ENCODE peak calls at places on chromosome 5, in four cellular contexts. S, L, J and I are unnamed samples.

GRCh38 chr5:141413540-141414069 is 818 bp downstream of the PCDHGA10 start:
- DNase-seq in L (no peak), S (no peak), J (no peak), I (no peak)

GRCh38 chr5:57172466-57172961 is 1.3 kb upstream of the GPBP1 start:
- DNase-seq in S (no peak), L (no peak), J (no peak), I (peak)

GRCh38 chr5:21049900-21050299 is 1061.9 kb upstream of the CDH18 start:
- DNase-seq in S (no peak), J (no peak), L (no peak), I (no peak)

GRCh38 chr5:78005021-78005785 is 229.1 kb upstream of the TBCA start:
- DNase-seq in J (no peak), L (no peak), S (peak), I (no peak)

GRCh38 chr5:170254056-170254455 is 21.3 kb downstream of the C5orf58 start:
- DNase-seq in L (no peak), J (peak), S (no peak), I (no peak)

GRCh38 chr5:93990504-93991085 is 249.2 kb upstream of the POU5F2 start:
- DNase-seq in S (peak), J (no peak), L (no peak), I (no peak)

GRCh38 chr5:74316064-74316586 is 324.4 kb downstream of the ENC1 start:
- DNase-seq in L (peak), S (peak), J (peak), I (no peak)

GRCh38 chr5:94830520-94830919 is 212.1 kb downstream of the SLF1 start:
- DNase-seq in S (no peak), L (no peak), J (no peak), I (peak)

GRCh38 chr5:57718155-57718554 is 235.5 kb upstream of the ACTBL2 start:
- DNase-seq in L (peak), S (peak), J (no peak), I (no peak)

GRCh38 chr5:72248352-72249032 is 71.5 kb downstream of the MRPS27 start:
- DNase-seq in L (peak), J (no peak), S (peak), I (peak)

GRCh38 chr5:172224996-172225395 is 31.0 kb downstream of the EFCAB9 start:
- DNase-seq in J (peak), L (no peak), S (no peak), I (no peak)

GRCh38 chr5:22088517-22088916 is 764.6 kb downstream of the CDH12 start:
- DNase-seq in S (no peak), L (no peak), J (no peak), I (no peak)

GRCh38 chr5:2196989-2197531 is 314.3 kb upstream of the IRX4 start:
- DNase-seq in S (no peak), J (no peak), L (no peak), I (no peak)

GRCh38 chr5:36240779-36241635 is 718 bp downstream of the NADK2 start:
- DNase-seq in S (peak), L (peak), J (no peak), I (peak)

GRCh38 chr5:59661306-59661705 is 232.2 kb downstream of the PDE4D start:
- DNase-seq in L (no peak), J (no peak), S (no peak), I (no peak)

DNA sequence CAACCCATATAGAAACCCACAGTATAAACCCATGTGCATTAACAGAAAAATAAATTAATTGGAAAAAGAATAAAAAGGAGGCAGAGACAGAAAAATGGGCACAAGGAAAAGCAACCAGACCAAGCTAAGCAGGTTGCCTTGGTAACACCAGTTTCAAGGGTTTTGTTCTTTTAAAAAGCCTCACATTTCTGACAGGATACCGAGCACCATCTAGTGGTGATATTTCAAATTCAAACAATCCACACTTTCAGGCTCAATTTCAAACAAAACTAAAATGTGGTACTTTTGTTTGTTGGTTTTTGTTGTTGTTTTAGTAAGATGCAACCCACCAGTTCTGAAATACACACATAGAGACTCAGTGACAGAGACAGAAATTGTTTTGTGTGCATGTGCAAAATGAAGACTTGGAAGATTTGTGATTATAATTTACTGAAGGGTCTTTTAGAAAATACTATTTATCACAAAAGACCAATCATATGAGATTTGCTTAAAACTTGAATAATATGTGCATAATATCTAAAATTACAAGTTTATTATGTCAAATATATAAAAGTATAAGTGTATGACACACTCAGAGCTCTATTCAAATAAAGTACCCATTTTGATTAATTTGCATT is 318.2 kb downstream of the SLCO4C1 start:
- DNase-seq in J (peak), L (peak), S (peak), I (peak)
- TF ChIP-seq ELK1 in J (no peak), L (no peak), S (no peak), I (no peak)

GRCh38 chr5:138032572-138033274 is at the start of gene FAM13B:
- DNase-seq in S (peak), J (no peak), L (peak), I (peak)
- TF ChIP-seq ELK1 in S (no peak), J (no peak), L (no peak), I (no peak)

GRCh38 chr5:83503662-83504061 is 32.1 kb downstream of the VCAN start:
- DNase-seq in S (peak), L (no peak), J (no peak), I (no peak)
- TF ChIP-seq ELK1 in S (no peak), L (no peak), J (no peak), I (no peak)

GRCh38 chr5:123865641-123866040 is 353.7 kb downstream of the CSNK1G3 start:
- DNase-seq in J (no peak), L (no peak), S (no peak), I (no peak)

GRCh38 chr5:123871373-123871772 is 359.4 kb downstream of the CSNK1G3 start:
- DNase-seq in L (no peak), J (no peak), S (no peak), I (no peak)

GRCh38 chr5:123868267-123868666 is 356.3 kb downstream of the CSNK1G3 start:
- DNase-seq in L (no peak), J (no peak), S (no peak), I (no peak)
- TF ChIP-seq ELK1 in L (no peak), J (no peak), S (no peak), I (no peak)

GRCh38 chr5:55051357-55051756 is 27.3 kb downstream of the GZMK start:
- DNase-seq in L (no peak), S (no peak), J (no peak), I (no peak)
- TF ChIP-seq ELK1 in L (no peak), S (no peak), J (no peak), I (no peak)